ENCODE peak calls at places on chromosome 13, in seven cellular contexts. S is fibroblast of lung, R is heart right ventricle, F is gastrocnemius medialis, O is GM23248, A is endodermal cell, Z is cardiac muscle cell. X is an unnamed sample.
A peak's percentile ranks its signal among the peaks of the same experiment; 100 is the strongest.

GRCh38 chr13:44380404-44381165 is 7.0 kb downstream of the SERP2 start:
- DNase-seq in A (no peak), O (peak; percentile 67), R (no peak), S (no peak), Z (no peak), F (no peak), X (no peak)

GRCh38 chr13:112740502-112741131 is 50.8 kb downstream of the ATP11A start:
- DNase-seq in S (peak; percentile 89), Z (peak; percentile 71), A (no peak), R (peak; percentile 89), F (peak; percentile 90), O (peak; percentile 83), X (peak; percentile 83)

GRCh38 chr13:47211106-47211505 is 314.3 kb upstream of the HTR2A start:
- DNase-seq in A (peak; percentile 79), S (no peak), Z (peak; percentile 27), R (no peak), F (no peak), O (peak; percentile 18), X (no peak)

GRCh38 chr13:42574435-42575311 is 721 bp downstream of the TNFSF11 start:
- DNase-seq in Z (peak; percentile 3), A (peak; percentile 64), O (peak; percentile 9), F (no peak), S (no peak), R (no peak), X (no peak)

GRCh38 chr13:23447927-23448326 is 14.4 kb upstream of the SACS start:
- DNase-seq in F (no peak), R (no peak), S (peak; percentile 96), Z (peak; percentile 71), A (no peak), O (peak; percentile 52), X (no peak)

GRCh38 chr13:29908411-29908810 is 58.0 kb upstream of the UBL3 start:
- DNase-seq in Z (peak; percentile 56), O (peak; percentile 96), R (no peak), A (no peak), S (peak; percentile 78), F (peak; percentile 64), X (peak; percentile 78)

GRCh38 chr13:84137292-84137691 is 255.0 kb upstream of the SLITRK1 start:
- DNase-seq in F (no peak), Z (peak; percentile 0), A (no peak), R (no peak), S (no peak), O (no peak), X (no peak)

GRCh38 chr13:40161008-40161694 is 505.3 kb downstream of the FOXO1 start:
- DNase-seq in O (peak; percentile 50), Z (no peak), A (no peak), S (no peak), F (no peak), R (no peak), X (no peak)

GRCh38 chr13:24301911-24302310 is 7.5 kb upstream of the C1QTNF9 start:
- DNase-seq in R (no peak), O (no peak), A (no peak), Z (no peak), F (no peak), S (no peak), X (no peak)

GRCh38 chr13:89457977-89458376 is 1786.8 kb downstream of the SLITRK5 start:
- DNase-seq in A (no peak), Z (peak; percentile 85), S (peak; percentile 55), O (peak; percentile 32), R (no peak), F (no peak), X (no peak)

GRCh38 chr13:70189981-70190380 is 81.7 kb upstream of the KLHL1 start:
- DNase-seq in R (no peak), A (no peak), S (no peak), Z (no peak), F (no peak), O (no peak), X (no peak)

GRCh38 chr13:70107498-70108271 is at the start of gene ATXN8OS:
- DNase-seq in A (peak; percentile 77), Z (no peak), R (no peak), S (no peak), O (no peak), F (no peak), X (no peak)

GRCh38 chr13:30832845-30833332 is 73.2 kb upstream of the MEDAG start:
- DNase-seq in F (no peak), O (peak; percentile 55), R (no peak), A (peak; percentile 77), S (no peak), Z (peak; percentile 61), X (peak; percentile 77)

GRCh38 chr13:30148791-30149190 is 158.6 kb downstream of the KATNAL1 start:
- DNase-seq in A (no peak), F (no peak), Z (no peak), O (no peak), R (no peak), S (no peak), X (no peak)

GRCh38 chr13:112874751-112875300 is 94.2 kb upstream of the MCF2L start:
- DNase-seq in F (no peak), R (no peak), S (no peak), O (no peak), Z (no peak), A (peak; percentile 41), X (no peak)

GRCh38 chr13:83634601-83635000 is 247.7 kb downstream of the SLITRK1 start:
- DNase-seq in A (no peak), F (no peak), O (no peak), S (no peak), Z (no peak), R (no peak), X (no peak)

GRCh38 chr13:32175307-32175706 is 139.9 kb downstream of the ZAR1L start:
- DNase-seq in R (no peak), O (no peak), A (no peak), S (no peak), Z (peak; percentile 42), F (no peak), X (no peak)

GRCh38 chr13:90792335-90792734 is 555.2 kb upstream of the MIR17HG start:
- DNase-seq in A (no peak), R (no peak), S (no peak), Z (no peak), F (no peak), O (peak; percentile 81), X (no peak)

GRCh38 chr13:95258098-95258497 is 43.2 kb downstream of the ABCC4 start:
- DNase-seq in O (no peak), Z (no peak), F (no peak), A (no peak), S (no peak), R (no peak), X (no peak)
- H3K4me1 ChIP-seq in O (peaks cover 19% of the 10 kb centered on the region), Z (no peaks in the 10 kb centered on the region), F (peaks cover 2% of the 10 kb centered on the region), A (peaks cover 19% of the 10 kb centered on the region), S (peaks cover 19% of the 10 kb centered on the region), R (no peaks in the 10 kb centered on the region), X (no peaks in the 10 kb centered on the region)

GRCh38 chr13:98542568-98543379 is 34.1 kb downstream of the STK24 start:
- DNase-seq in O (peak; percentile 35), F (no peak), A (no peak), S (no peak), Z (no peak), R (no peak), X (no peak)
- H3K4me3 ChIP-seq in O (peak overlapping the region; percentile 4), F (no peak overlapping the region), A (no peak overlapping the region), S (no peak overlapping the region), Z (no peak overlapping the region), R (peak overlapping the region; percentile 9), X (peak overlapping the region; percentile 20)

GRCh38 chr13:27354379-27354778 is 70.0 kb upstream of the GTF3A start:
- DNase-seq in F (no peak), A (no peak), Z (peak; percentile 43), R (no peak), S (peak; percentile 77), O (peak; percentile 50), X (no peak)
- H3K27ac ChIP-seq in F (no peak overlapping the region), A (no peak overlapping the region), Z (no peak overlapping the region), R (no peak overlapping the region), S (no peak overlapping the region), O (no peak overlapping the region), X (no peak overlapping the region)

DNA sequence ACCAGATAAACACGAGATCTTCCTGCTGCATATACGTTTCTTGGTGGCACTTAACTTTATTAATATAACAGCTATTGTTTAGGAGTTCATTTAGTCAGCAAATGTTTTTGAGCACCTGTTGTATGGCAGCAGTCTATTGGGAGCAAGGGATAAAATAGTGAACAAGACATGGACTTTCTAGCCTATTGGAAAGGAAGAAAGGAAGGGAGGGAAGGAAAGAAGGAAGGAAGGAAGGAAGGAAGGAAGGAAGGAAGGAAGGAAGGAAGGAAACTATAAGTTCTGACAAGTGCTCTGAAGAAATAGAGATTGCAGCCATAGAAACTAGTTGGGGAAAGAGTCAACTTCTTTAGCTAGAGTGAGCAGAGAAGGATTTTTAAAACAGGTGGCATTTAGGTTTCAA is 149.1 kb upstream of the STARD13 start:
- DNase-seq in A (no peak), O (no peak), F (no peak), S (no peak), Z (no peak), R (no peak), X (no peak)
- H3K4me1 ChIP-seq in A (no peaks in the 10 kb centered on the region), O (no peaks in the 10 kb centered on the region), F (no peaks in the 10 kb centered on the region), S (no peaks in the 10 kb centered on the region), Z (no peaks in the 10 kb centered on the region), R (no peaks in the 10 kb centered on the region), X (no peaks in the 10 kb centered on the region)

DNA sequence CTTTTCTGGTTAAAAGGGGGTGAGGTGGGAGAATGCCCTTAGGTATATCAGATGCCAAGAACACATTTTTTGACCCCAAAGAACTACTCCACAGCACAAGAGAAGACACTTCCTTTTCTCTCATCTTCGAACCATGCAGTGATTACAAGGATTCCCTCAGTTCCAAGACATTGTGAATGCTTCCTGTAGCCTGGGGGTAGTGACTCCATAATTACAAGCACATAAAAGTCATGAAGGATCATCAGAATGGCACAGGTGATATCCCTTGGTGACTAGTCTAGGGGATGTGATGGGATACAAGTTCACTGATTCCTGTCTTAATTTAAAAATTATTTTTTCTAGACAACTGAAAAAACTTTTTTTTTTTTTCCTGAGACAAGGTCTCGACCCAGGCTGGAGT is 78.0 kb downstream of the ZC3H13 start:
- DNase-seq in F (no peak), S (no peak), Z (no peak), R (no peak), A (no peak), O (no peak), X (no peak)
- H3K4me3 ChIP-seq in F (no peak overlapping the region), S (no peak overlapping the region), Z (no peak overlapping the region), R (no peak overlapping the region), A (no peak overlapping the region), O (no peak overlapping the region), X (no peak overlapping the region)

GRCh38 chr13:101514100-101514499 is 61.6 kb downstream of the ITGBL1 start:
- DNase-seq in O (peak; percentile 36), F (no peak), A (no peak), Z (no peak), S (no peak), R (no peak), X (no peak)
- H3K27ac ChIP-seq in O (peak overlapping the region; percentile 11), F (no peak overlapping the region), A (no peak overlapping the region), Z (no peak overlapping the region), S (no peak overlapping the region), R (no peak overlapping the region), X (no peak overlapping the region)

GRCh38 chr13:20609145-20609544 is 42.2 kb downstream of the IFT88 start:
- DNase-seq in F (no peak), S (peak; percentile 87), R (no peak), O (peak; percentile 87), Z (peak; percentile 72), A (no peak), X (no peak)
- H3K4me1 ChIP-seq in F (no peaks in the 10 kb centered on the region), S (no peaks in the 10 kb centered on the region), R (no peaks in the 10 kb centered on the region), O (peaks cover 11% of the 10 kb centered on the region), Z (no peaks in the 10 kb centered on the region), A (no peaks in the 10 kb centered on the region), X (no peaks in the 10 kb centered on the region)